ENCODE peak calls at places on chromosomes 3 and 15, in seven cellular contexts. N is heart right ventricle; R is HL-60; L is CD8-positive, alpha-beta T cell; J is PC-9; U is GM12878; P is adrenal gland. A is an unnamed sample.
A peak's percentile ranks its signal among the peaks of the same experiment; 100 is the strongest.

GRCh38 chr3:177830411-177830849 is 633.1 kb upstream of the TBL1XR1 start:
- DNase-seq in N (no peak), R (no peak), L (no peak), J (no peak), U (no peak), P (peak; percentile 41), A (no peak)

GRCh38 chr3:49469037-49469875 is 811 bp upstream of the DAG1 start:
- DNase-seq in N (peak; percentile 89), R (no peak), L (no peak), J (peak; percentile 83), U (no peak), P (peak; percentile 88), A (no peak)

GRCh38 chr15:80240261-80240660 is 11.8 kb downstream of the CTXND1 start:
- DNase-seq in N (no peak), R (no peak), L (no peak), J (no peak), U (no peak), P (no peak), A (no peak)

GRCh38 chr15:77753238-77753873 is 120.6 kb upstream of the LINGO1 start:
- DNase-seq in N (no peak), R (no peak), L (no peak), J (peak; percentile 18), U (no peak), P (peak; percentile 24), A (no peak)

GRCh38 chr3:41190509-41191284 is 8.6 kb upstream of the CTNNB1 start:
- DNase-seq in N (no peak), R (no peak), L (no peak), J (no peak), U (no peak), P (no peak), A (no peak)

GRCh38 chr3:30140356-30140755 is 466.0 kb upstream of the TGFBR2 start:
- DNase-seq in N (no peak), R (no peak), L (no peak), J (no peak), U (no peak), P (no peak), A (no peak)

GRCh38 chr15:41022487-41023090 is 69.3 kb downstream of the CHAC1 start:
- DNase-seq in N (peak; percentile 38), R (peak; percentile 54), L (peak; percentile 1), J (peak; percentile 36), U (peak; percentile 21), P (peak; percentile 23), A (no peak)

GRCh38 chr15:91525746-91526145 is 327.8 kb upstream of the SLCO3A1 start:
- DNase-seq in N (peak; percentile 13), R (no peak), L (no peak), J (no peak), U (no peak), P (no peak), A (no peak)

GRCh38 chr3:187567741-187568140 is 102.5 kb downstream of the SST start:
- DNase-seq in N (no peak), R (no peak), L (no peak), J (no peak), U (no peak), P (no peak), A (peak; percentile 90)

GRCh38 chr3:11364181-11364580 is 92.0 kb downstream of the ATG7 start:
- DNase-seq in N (no peak), R (no peak), L (no peak), J (no peak), U (no peak), P (no peak), A (no peak)

GRCh38 chr15:42608110-42608531 is 32.7 kb downstream of the STARD9 start:
- DNase-seq in N (peak; percentile 21), R (peak; percentile 97), L (peak; percentile 21), J (no peak), U (peak; percentile 71), P (peak; percentile 18), A (peak; percentile 50)

GRCh38 chr3:151962891-151963290 is 89.4 kb downstream of the SUCNR1 start:
- DNase-seq in N (no peak), R (no peak), L (no peak), J (no peak), U (no peak), P (no peak), A (no peak)

GRCh38 chr3:14144423-14145075 is 19.7 kb downstream of the TMEM43 start:
- DNase-seq in N (peak; percentile 88), R (peak; percentile 95), L (peak; percentile 57), J (peak; percentile 74), U (peak; percentile 52), P (peak; percentile 89), A (peak; percentile 99)

GRCh38 chr15:65569728-65570127 is 39.5 kb downstream of the HACD3 start:
- DNase-seq in N (no peak), R (no peak), L (no peak), J (no peak), U (no peak), P (no peak), A (no peak)

GRCh38 chr3:123421353-123422174 is 27.3 kb downstream of the ADCY5 start:
- DNase-seq in N (no peak), R (no peak), L (no peak), J (no peak), U (no peak), P (peak; percentile 43), A (no peak)

DNA sequence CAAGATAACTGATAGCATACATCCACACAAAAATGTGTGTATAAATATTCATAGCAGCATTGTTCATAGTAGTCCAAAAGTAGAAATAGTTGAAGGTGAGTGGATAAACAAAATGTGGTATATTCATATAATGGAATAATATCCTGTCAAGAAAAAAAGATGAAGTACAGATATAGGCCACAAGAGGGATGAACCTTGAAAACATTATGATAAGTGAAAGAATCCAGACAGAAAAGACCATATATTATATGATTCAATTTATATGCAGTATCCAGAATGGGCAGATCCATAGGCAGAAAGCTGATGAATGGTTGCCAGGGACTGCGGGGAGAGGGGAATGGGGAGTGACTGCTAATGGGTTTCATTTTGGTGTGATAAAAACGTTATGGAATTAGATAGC is 54.3 kb upstream of the TNIK start:
- DNase-seq in N (no peak), R (no peak), L (no peak), J (no peak), U (no peak), P (no peak), A (no peak)
- TF ChIP-seq CTCF in N (no peak), R (no peak), L (no peak), J (peak; percentile 65), U (no peak), P (no peak), A (no peak)

GRCh38 chr15:100890059-100890720 is 10.6 kb downstream of the ALDH1A3 start:
- DNase-seq in N (no peak), R (no peak), L (no peak), J (no peak), U (no peak), P (no peak), A (no peak)
- H3K27me3 ChIP-seq in N (no peaks in the 10 kb centered on the region), R (peaks cover 33% of the 10 kb centered on the region), L (peaks cover 4% of the 10 kb centered on the region), J (no peaks in the 10 kb centered on the region), U (peaks cover 16% of the 10 kb centered on the region), P (peaks cover 2% of the 10 kb centered on the region), A (no peaks in the 10 kb centered on the region)

DNA sequence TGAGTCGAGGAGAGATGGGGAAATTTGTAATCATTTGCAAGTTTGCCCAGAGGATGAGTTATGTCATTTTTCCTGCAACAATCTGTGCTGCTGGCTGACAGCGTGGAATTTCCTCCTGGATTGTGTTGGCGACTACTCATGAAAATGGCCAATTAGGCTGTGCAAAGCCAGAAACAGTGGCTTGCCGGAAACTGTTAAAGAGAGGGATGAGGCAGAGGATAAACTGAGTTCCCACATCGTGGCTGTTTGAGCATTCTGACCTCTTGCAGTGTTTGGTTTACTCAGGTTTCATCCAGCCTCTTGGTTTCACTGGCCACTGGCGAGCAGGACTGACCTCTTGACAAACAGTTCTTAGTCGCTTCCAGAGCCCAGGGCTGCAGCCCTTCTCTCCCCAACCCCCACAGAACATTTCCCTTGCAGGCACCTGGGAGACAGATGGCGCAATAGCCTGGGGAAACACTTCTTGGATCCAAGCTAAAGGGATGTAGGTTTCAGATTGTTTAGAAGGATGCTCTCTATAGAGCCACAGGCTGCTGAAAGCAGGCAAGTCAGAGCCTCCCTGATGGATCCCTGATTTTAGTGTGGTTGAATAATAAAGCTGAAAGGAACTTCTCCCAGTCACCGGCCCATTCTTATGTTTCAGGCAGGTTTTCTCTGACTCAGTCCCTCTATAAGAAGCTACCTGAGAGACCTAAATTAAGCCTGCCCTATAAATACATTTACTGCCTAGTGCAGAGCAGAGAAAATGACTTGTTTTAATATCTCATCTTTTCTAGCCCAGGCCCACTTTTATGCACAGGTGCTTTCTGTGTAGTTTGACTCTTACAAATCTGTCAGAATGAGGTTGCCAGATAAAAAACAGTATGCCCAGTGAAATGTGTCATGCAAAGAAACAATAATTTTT is 92.8 kb upstream of the UBE2E1 start:
- DNase-seq in N (peak; percentile 63), R (no peak), L (no peak), J (peak; percentile 59), U (no peak), P (peak; percentile 29), A (peak; percentile 52)
- TF ChIP-seq CTCF in N (peak; percentile 48), R (no peak), L (no peak), J (no peak), U (peak; percentile 20), P (no peak), A (peak; percentile 18)

GRCh38 chr15:74732846-74733245 is 7.5 kb upstream of the CYP1A1 start:
- DNase-seq in N (no peak), R (no peak), L (no peak), J (no peak), U (no peak), P (no peak), A (no peak)
- H3K27me3 ChIP-seq in N (no peaks in the 10 kb centered on the region), R (peaks cover 6% of the 10 kb centered on the region), L (peaks cover 2% of the 10 kb centered on the region), J (peaks cover 13% of the 10 kb centered on the region), U (peaks cover 1% of the 10 kb centered on the region), P (no peaks in the 10 kb centered on the region), A (peaks cover 15% of the 10 kb centered on the region)

DNA sequence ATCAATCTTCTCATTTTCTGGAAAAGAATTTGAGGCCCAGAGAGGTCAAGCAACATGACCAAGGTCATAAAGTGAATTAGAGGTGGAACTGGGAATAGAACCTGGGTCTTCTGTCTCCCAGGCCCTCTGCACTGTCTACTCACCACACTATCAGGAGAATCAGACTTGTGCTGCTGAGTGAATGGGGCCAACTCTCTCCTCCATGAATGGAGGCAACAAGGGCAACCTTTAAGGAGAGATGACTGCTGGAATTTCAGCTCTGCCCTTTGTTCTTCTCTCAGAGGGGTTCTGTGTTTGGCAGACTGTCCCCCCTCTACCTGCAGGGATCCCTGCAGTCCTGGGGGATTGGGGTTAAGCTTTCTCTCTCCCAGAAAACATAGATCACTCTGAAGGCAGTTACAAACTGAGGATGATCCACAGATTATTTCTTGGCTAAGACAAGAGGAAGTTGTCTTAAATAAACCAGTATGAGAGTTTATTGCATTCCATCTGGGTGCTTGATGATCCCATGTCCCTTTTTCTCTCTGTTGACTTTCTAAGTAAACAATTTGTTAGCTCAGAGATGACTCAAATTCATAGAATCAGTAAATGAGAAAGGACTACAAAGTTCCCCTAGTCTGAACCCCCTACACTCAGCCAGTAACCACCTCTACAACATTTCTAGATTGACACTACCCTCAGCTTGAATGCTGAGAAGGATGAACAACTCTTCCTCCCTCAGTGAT is 99.0 kb upstream of the LIPC start:
- DNase-seq in N (no peak), R (peak; percentile 12), L (no peak), J (peak; percentile 20), U (no peak), P (no peak), A (peak; percentile 31)
- TF ChIP-seq CTCF in N (no peak), R (no peak), L (no peak), J (no peak), U (no peak), P (no peak), A (no peak)